ENCODE peak calls at places on chromosomes 11 and 22, in five cellular contexts. Y is IMR-90; V is uterus; W is endodermal cell; Q is naive thymus-derived CD4-positive, alpha-beta T cell. J is an unnamed sample. For H3K4me1, the result is how much of the 10 kb centered on the place peaks cover.

GRCh38 chr22:44003776-44004460 is 20.2 kb upstream of the PARVB start:
- DNase-seq in Y (no peak), V (no peak), W (peak), Q (no peak), J (no peak)

GRCh38 chr11:1892116-1892515 is 421 bp upstream of the PRR33 start:
- DNase-seq in Y (no peak), V (no peak), W (no peak), Q (no peak), J (no peak)

GRCh38 chr22:36977401-36977861 is 41.8 kb downstream of the TST start:
- DNase-seq in Y (peak), V (peak), W (peak), Q (peak), J (no peak)

GRCh38 chr11:72570893-72571741 is 103.1 kb downstream of the PDE2A start:
- DNase-seq in Y (no peak), V (no peak), W (peak), Q (no peak), J (no peak)

GRCh38 chr11:125903753-125904659 is at the start of gene DDX25:
- DNase-seq in Y (no peak), V (no peak), W (peak), Q (no peak), J (peak)

GRCh38 chr11:43504316-43504950 is 145.7 kb downstream of the TTC17 start:
- DNase-seq in Y (peak), V (no peak), W (peak), Q (no peak), J (no peak)

GRCh38 chr22:38706101-38706884 is 549 bp downstream of the GTPBP1 start:
- DNase-seq in Y (peak), V (peak), W (peak), Q (no peak), J (peak)

GRCh38 chr11:74417860-74418508 is 19.8 kb upstream of the PGM2L1 start:
- DNase-seq in Y (peak), V (no peak), W (no peak), Q (no peak), J (no peak)

GRCh38 chr11:103061656-103062055 is 30.3 kb downstream of the DCUN1D5 start:
- DNase-seq in Y (no peak), V (no peak), W (no peak), Q (no peak), J (no peak)

GRCh38 chr11:10606536-10607208 is 38.2 kb upstream of the LYVE1 start:
- DNase-seq in Y (peak), V (no peak), W (no peak), Q (no peak), J (no peak)

GRCh38 chr22:43378011-43378704 is 33.7 kb upstream of the MPPED1 start:
- DNase-seq in Y (peak), V (no peak), W (peak), Q (no peak), J (no peak)

GRCh38 chr11:19336331-19336730 is 95.6 kb upstream of the E2F8 start:
- DNase-seq in Y (no peak), V (no peak), W (no peak), Q (no peak), J (no peak)

GRCh38 chr11:17533341-17533740 is 10.9 kb downstream of the USH1C start:
- DNase-seq in Y (no peak), V (no peak), W (no peak), Q (no peak), J (no peak)

GRCh38 chr11:116853461-116854073 is 16.1 kb upstream of the APOA1 start:
- DNase-seq in Y (peak), V (no peak), W (no peak), Q (peak), J (peak)

GRCh38 chr11:86072211-86072610 is 3.3 kb upstream of the PICALM start:
- DNase-seq in Y (no peak), V (no peak), W (no peak), Q (no peak), J (no peak)

GRCh38 chr11:95596011-95596489 is 193.5 kb downstream of the FAM76B start:
- DNase-seq in Y (peak), V (no peak), W (no peak), Q (no peak), J (peak)

GRCh38 chr11:19432370-19433163 is 191.8 kb upstream of the E2F8 start:
- DNase-seq in Y (peak), V (no peak), W (peak), Q (no peak), J (peak)

DNA sequence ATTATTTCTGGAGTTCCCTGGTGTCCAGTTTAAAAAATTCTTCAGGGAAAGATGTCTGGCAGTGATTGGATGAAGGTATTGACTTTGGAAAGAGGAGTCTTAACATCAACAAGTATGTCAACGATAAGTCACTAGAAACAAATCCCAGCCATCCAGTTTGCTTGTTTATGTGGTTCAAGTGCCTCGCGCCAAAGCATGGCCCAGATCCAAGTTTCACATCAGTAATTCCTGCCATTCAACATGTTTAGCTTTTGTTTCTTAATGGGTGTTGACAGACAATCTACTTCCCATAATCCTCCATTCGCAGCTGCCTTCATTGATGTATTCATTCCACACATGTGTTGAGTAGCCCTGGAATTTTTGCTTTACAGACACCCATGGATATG is 77.8 kb downstream of the UBASH3B start:
- DNase-seq in Y (peak), V (no peak), W (no peak), Q (no peak), J (no peak)
- H3K4me1 ChIP-seq in Y (under half), V (under half), W (under half), Q (under half), J (under half)

GRCh38 chr11:7471071-7471470 is 14.2 kb upstream of the OLFML1 start:
- DNase-seq in Y (no peak), V (no peak), W (no peak), Q (no peak), J (no peak)
- H3K4me1 ChIP-seq in Y (under half), V (under half), W (under half), Q (under half), J (under half)

DNA sequence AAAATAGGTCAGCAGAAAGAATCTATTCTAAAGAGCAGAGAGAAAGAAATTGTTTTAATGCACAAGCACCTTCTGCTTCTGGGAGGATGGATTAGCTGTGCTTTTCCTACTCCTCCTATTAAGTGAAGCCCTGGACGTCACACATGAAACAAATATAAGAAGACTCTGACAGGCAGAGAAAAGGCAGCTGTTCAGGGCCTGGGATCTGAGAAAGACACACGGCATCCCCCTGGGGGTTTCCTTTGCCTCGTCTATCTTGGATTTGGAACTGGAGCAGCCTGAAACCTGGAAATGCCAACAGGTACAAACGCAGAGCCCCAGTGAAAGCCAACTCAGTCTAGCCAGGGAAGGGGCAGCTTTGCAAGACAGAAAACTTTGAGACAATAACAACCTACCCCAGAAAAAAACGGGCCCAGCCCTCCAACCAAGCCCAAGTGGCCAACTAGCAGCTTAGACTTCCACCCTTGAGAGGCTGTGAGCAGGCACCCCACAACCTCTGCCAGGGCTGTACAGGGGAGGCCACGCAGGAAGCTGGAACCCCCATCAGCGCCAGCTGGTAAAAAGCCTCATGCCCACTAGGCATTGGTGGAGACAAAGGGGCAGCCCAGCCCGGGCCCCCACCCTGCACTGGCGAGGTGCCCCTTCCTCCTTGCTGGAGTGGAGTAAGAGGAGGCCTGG is 7.3 kb downstream of the CERK start:
- DNase-seq in Y (no peak), V (no peak), W (no peak), Q (no peak), J (no peak)
- H3K4me1 ChIP-seq in Y (under half), V (under half), W (under half), Q (under half), J (under half)

GRCh38 chr11:128297111-128297651 is 290.2 kb downstream of the ETS1 start:
- DNase-seq in Y (peak), V (no peak), W (no peak), Q (no peak), J (no peak)
- H3K4me1 ChIP-seq in Y (under half), V (under half), W (under half), Q (half or more), J (under half)

GRCh38 chr11:64869571-64870175 is 8.7 kb downstream of the EHD1 start:
- DNase-seq in Y (no peak), V (no peak), W (peak), Q (no peak), J (no peak)

GRCh38 chr11:64865286-64866172 is 12.9 kb downstream of the EHD1 start:
- DNase-seq in Y (peak), V (no peak), W (no peak), Q (no peak), J (no peak)

GRCh38 chr11:64868904-64869570 is 9.4 kb downstream of the EHD1 start:
- DNase-seq in Y (peak), V (peak), W (no peak), Q (no peak), J (peak)

GRCh38 chr11:64866173-64866491 is 12.3 kb downstream of the EHD1 start:
- DNase-seq in Y (no peak), V (no peak), W (no peak), Q (no peak), J (no peak)

DNA sequence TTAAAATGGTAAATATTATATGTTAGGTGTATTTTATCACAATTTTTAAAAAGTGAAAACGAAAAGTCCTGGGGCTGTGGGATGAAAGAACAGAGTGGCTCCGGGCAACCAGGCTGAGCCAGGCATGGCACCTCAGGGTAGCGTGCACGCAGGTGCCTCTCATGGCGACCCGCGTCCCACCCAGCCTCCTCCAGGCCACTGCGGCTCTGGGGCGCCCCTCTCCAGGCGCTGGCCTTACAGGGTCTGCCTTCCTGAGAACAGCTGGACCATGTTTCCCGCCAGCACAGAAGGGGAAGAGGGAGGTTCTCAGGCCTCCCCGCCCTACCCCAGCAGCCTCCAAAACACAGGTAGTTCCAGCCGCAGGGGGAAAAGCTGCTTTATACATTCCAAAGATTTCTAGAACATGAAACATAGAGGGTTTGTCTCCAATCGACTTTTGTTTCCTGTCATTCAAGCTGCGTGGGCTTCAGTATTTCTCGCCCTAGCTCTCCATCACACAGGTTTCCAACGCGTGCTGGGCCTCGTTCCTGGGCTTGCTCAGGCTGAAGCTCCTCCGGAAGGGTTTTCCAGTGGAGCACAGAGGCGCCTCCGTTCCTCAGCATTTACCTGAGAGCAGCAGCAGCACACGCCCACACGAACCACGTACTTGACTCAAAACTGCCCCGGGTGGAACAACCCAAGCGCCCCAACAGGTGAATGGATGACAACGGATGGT is 10.5 kb downstream of the EHD1 start:
- DNase-seq in Y (no peak), V (no peak), W (no peak), Q (no peak), J (peak)
- H3K4me1 ChIP-seq in Y (half or more), V (half or more), W (under half), Q (half or more), J (under half)